ENCODE peak calls at places on chromosomes 4 and X, in eight cellular contexts. Y is lower leg skin, U is breast epithelium, E is astrocyte of the spinal cord, T is lower lobe of right lung, G is foreskin fibroblast, S is GM06990, O is uterus. V is an unnamed sample.

GRCh38 chr4:188854451-188854850 is 715.2 kb downstream of the TRIML1 start:
- DNase-seq in S (no peak), U (no peak), O (no peak), Y (no peak), E (no peak), G (no peak), T (no peak), V (no peak)

GRCh38 chr4:73822389-73822788 is 14.1 kb upstream of the CXCL6 start:
- DNase-seq in Y (no peak), O (no peak), U (no peak), G (peak; percentile 33), S (no peak), T (no peak), E (peak; percentile 22), V (no peak)

GRCh38 chr4:102341201-102341600 is 4.1 kb downstream of the SLC39A8 start:
- DNase-seq in G (no peak), O (no peak), Y (no peak), T (no peak), S (no peak), U (no peak), E (no peak), V (no peak)

GRCh38 chr4:46648088-46648744 is 258.3 kb upstream of the GABRA2 start:
- DNase-seq in O (no peak), G (no peak), Y (no peak), E (peak; percentile 1), U (no peak), T (no peak), S (no peak), V (no peak)

GRCh38 chr4:14193601-14194000 is 566.1 kb upstream of the BOD1L1 start:
- DNase-seq in U (no peak), Y (no peak), G (no peak), S (no peak), E (no peak), T (no peak), O (no peak), V (no peak)

GRCh38 chrX:132413459-132413858 is 75.4 kb downstream of the MBNL3 start:
- DNase-seq in O (no peak), G (no peak), S (no peak), T (no peak), Y (no peak), U (no peak), E (no peak), V (no peak)

GRCh38 chrX:114065612-114066178 is 518.2 kb upstream of the HTR2C start:
- DNase-seq in E (no peak), O (no peak), S (no peak), Y (no peak), U (no peak), G (no peak), T (no peak), V (no peak)

GRCh38 chrX:114251575-114251974 is 332.3 kb upstream of the HTR2C start:
- DNase-seq in G (no peak), O (no peak), U (no peak), T (no peak), S (no peak), E (no peak), Y (no peak), V (no peak)

GRCh38 chrX:96436105-96436504 is 248.5 kb upstream of the DIAPH2 start:
- DNase-seq in Y (no peak), E (peak; percentile 53), S (no peak), U (no peak), O (no peak), T (no peak), G (peak; percentile 73), V (no peak)

GRCh38 chr4:47849466-47849865 is 11.6 kb upstream of the CORIN start:
- DNase-seq in G (no peak), O (no peak), S (no peak), T (no peak), U (no peak), Y (no peak), E (no peak), V (no peak)

GRCh38 chrX:118231464-118231863 is 114.4 kb upstream of the WDR44 start:
- DNase-seq in U (no peak), O (no peak), E (peak; percentile 45), G (no peak), Y (no peak), S (no peak), T (no peak), V (no peak)

GRCh38 chr4:158080354-158080753 is 92.5 kb downstream of the GASK1B start:
- DNase-seq in G (no peak), T (no peak), S (no peak), O (no peak), E (no peak), U (no peak), Y (no peak), V (no peak)

GRCh38 chr4:56261027-56261426 is 126.3 kb downstream of the AASDH start:
- DNase-seq in T (no peak), O (no peak), Y (no peak), G (no peak), E (no peak), U (no peak), S (peak; percentile 16), V (no peak)

GRCh38 chr4:172096771-172097170 is 283.6 kb downstream of the GALNTL6 start:
- DNase-seq in S (no peak), U (no peak), T (no peak), O (no peak), G (no peak), Y (no peak), E (peak; percentile 11), V (no peak)

GRCh38 chr4:828641-829271 is 2.8 kb upstream of the CPLX1 start:
- DNase-seq in O (no peak), E (no peak), S (no peak), G (peak; percentile 9), T (peak; percentile 41), U (no peak), Y (no peak), V (no peak)

GRCh38 chr4:147138171-147138570 is 192.5 kb upstream of the TTC29 start:
- DNase-seq in E (peak; percentile 31), G (no peak), U (no peak), Y (no peak), T (no peak), S (no peak), O (no peak), V (no peak)

GRCh38 chr4:147136308-147136707 is 190.6 kb upstream of the TTC29 start:
- DNase-seq in E (peak; percentile 73), G (no peak), Y (no peak), O (peak; percentile 25), S (no peak), U (no peak), T (no peak), V (no peak)

GRCh38 chr4:147139455-147140198 is 194.0 kb upstream of the TTC29 start:
- DNase-seq in E (no peak), Y (no peak), O (no peak), T (no peak), U (no peak), S (no peak), G (no peak), V (no peak)

GRCh38 chr4:147136783-147137182 is 191.1 kb upstream of the TTC29 start:
- DNase-seq in U (no peak), E (no peak), Y (no peak), O (no peak), G (no peak), S (no peak), T (no peak), V (no peak)

DNA sequence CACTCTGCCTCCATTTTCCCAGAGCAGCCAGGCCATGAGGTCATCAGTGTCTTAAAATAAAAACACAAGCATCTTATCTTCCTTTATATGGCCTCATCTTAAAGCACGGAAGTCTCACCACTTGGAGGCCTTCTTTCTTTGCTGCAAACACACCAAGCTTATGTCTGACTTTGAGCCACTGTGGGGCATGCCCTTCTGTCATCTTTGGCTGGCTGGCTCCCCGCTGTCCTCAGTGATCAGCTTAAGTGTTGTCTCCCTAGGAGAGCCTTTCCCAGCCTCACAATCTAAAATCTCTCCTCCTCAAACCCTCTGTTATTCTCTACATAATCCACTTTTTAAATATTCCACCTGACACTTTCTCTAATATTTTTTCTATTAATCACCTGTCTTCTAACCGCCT is 191.6 kb upstream of the TTC29 start:
- DNase-seq in T (no peak), S (no peak), E (no peak), U (no peak), O (no peak), G (no peak), Y (no peak), V (no peak)
- TF ChIP-seq CTCF in T (no peak), S (no peak), E (no peak), U (no peak), O (no peak), G (no peak), Y (no peak), V (no peak)

GRCh38 chr4:107853444-107854325 is 29.0 kb downstream of the SGMS2 start:
- DNase-seq in U (no peak), Y (no peak), G (peak; percentile 49), S (no peak), E (no peak), T (no peak), O (no peak), V (no peak)
- TF ChIP-seq CTCF in U (no peak), Y (no peak), G (no peak), S (no peak), E (no peak), T (no peak), O (no peak), V (no peak)

DNA sequence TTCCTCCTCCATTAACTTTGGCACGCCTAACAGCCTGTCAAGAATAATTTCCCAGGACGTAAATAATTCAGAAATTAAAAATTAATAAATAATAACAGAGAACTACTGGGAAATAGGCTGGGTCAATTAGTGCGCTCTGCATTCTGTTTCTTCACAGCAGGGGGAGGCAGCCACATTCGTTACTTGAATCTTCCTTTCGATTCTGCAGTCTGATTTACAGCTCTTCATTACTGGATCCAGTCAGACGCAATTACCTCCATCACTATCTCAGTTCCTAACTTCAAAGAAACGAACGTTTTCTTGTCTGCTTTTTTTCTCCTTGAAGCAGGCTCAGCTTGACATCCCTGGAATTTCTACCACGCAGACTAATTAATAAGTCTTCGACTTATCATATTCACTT is 9.0 kb upstream of the RPL34 start:
- DNase-seq in S (no peak), G (peak; percentile 21), O (no peak), U (no peak), Y (no peak), E (no peak), T (no peak), V (no peak)
- TF ChIP-seq CTCF in S (no peak), G (peak; percentile 34), O (no peak), U (no peak), Y (no peak), E (peak; percentile 13), T (no peak), V (no peak)

DNA sequence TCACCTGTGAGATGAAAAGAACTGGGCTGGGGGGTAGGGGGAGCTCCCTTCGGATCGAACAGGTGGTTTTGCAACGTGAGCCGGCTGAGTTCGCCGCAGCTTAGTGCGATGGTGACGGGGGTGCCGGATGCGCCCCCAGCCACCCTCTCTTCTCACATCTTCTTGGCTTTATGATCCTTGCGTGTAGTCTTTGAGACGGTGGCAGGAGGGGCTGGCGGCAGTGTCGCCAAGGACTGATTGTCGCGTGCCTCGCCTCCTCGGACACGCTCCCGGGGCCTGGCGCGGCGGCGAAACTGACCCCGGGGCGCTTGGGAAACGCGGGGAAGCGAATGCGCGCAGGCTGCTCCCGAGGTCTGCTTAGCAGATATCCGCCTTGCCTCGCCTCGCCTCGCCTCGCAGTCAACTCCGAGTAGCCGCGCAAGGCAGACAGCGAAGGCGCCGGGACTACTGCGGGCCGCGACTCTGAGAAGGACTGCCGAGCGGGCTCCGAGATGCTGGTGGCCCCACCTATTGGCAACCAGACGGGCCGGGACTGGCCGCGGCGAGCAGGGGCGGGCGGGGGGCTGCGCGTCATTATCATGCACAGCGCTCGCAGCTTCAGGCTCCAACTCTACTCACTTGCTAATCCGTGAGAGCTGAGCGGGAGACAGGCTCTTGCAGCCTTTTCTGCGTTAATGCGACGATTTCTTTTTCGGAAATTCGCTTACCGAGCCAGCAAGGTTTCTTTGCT is 1.5 kb downstream of the GRID2 start:
- DNase-seq in E (peak; percentile 73), S (no peak), G (peak; percentile 4), T (peak; percentile 52), Y (no peak), U (no peak), O (no peak), V (no peak)
- TF ChIP-seq CTCF in E (no peak), S (no peak), G (no peak), T (no peak), Y (no peak), U (no peak), O (no peak), V (no peak)